ENCODE peak calls at places on chromosomes 2 and 18, in nine cellular contexts. W, C, E, G, J, V, U, M and H are unnamed samples.

GRCh38 chr2:149799296-149799695 is 211.7 kb upstream of the MMADHC start:
- DNase-seq in C (no peak), V (no peak), M (peak), J (peak), W (peak), G (no peak), U (no peak), E (peak), H (no peak)

GRCh38 chr2:147273106-147273505 is 571.7 kb upstream of the ACVR2A start:
- DNase-seq in U (no peak), W (peak), J (no peak), M (no peak), V (no peak), E (no peak), C (no peak), G (no peak), H (no peak)

GRCh38 chr2:148209598-148209997 is 188.7 kb downstream of the MBD5 start:
- DNase-seq in U (no peak), V (no peak), C (no peak), M (peak), G (no peak), J (no peak), E (no peak), W (no peak), H (no peak)

GRCh38 chr2:71276311-71277158 is 49.6 kb upstream of the PAIP2B start:
- DNase-seq in U (peak), J (peak), W (peak), M (peak), C (peak), E (peak), V (peak), G (peak), H (peak)

GRCh38 chr18:47175895-47176575 is at the start of gene IER3IP1:
- DNase-seq in G (peak), W (peak), U (peak), E (peak), C (peak), J (peak), V (peak), M (peak), H (peak)

GRCh38 chr2:179049546-179050311 is at the start of gene CCDC141:
- DNase-seq in E (no peak), W (no peak), G (no peak), J (no peak), U (no peak), M (no peak), V (no peak), C (no peak), H (no peak)

GRCh38 chr2:84946204-84947009 is 24.6 kb upstream of the KCMF1 start:
- DNase-seq in J (peak), M (no peak), U (no peak), E (peak), V (peak), G (peak), W (peak), C (no peak), H (peak)

GRCh38 chr2:72996152-72996502 is 75.4 kb downstream of the SFXN5 start:
- DNase-seq in E (no peak), C (no peak), U (no peak), W (no peak), M (no peak), V (no peak), G (peak), J (no peak), H (no peak)

GRCh38 chr2:179177694-179178093 is 86.9 kb downstream of the SESTD1 start:
- DNase-seq in M (no peak), J (no peak), G (no peak), E (no peak), W (no peak), U (no peak), C (no peak), V (no peak), H (no peak)

GRCh38 chr2:85602476-85603234 is at the start of gene TMEM150A:
- DNase-seq in C (peak), J (peak), U (peak), E (peak), M (no peak), G (peak), V (peak), W (peak), H (peak)

GRCh38 chr2:117760916-117761315 is 53.6 kb upstream of the DDX18 start:
- DNase-seq in G (no peak), E (no peak), M (no peak), U (no peak), J (no peak), C (no peak), W (no peak), V (no peak), H (no peak)

DNA sequence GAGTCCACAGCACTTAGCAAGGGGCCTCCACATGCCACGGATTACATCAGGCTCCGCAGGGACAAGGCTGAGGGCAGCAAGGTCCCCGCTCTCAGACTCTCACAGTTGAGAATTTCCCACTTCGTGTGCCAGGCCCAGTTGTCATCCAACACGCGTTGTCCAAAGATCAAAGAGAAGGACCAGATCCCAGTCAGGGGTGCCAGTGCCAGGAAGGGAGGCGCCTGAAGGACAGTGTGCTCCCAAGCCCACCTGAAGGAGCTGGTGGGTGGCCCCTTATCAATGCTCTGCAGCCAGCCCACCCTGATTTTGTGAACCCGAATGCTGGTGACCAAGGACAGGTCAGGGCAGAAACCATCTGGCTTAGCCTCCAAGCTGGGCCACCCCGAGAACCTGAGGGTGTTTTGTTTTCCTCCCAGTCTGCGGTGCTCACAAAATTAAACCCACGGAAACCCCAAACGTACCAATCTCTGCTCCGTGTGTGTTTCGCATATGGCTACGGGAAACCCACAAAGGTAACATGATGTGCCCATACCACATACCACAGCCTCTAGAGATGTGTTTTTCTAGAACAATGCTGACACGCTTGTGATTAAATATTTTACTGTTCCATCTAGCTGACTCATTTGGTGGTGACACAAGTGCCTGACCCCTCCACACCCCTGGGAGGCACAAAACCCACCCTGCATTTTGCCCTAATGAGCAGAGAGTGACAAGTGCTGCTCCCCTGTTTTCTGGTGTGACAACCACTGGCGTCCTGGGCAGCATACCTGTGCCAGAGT is 24.5 kb downstream of the CRACDL start:
- DNase-seq in U (no peak), W (peak), G (peak), E (peak), J (no peak), V (no peak), C (no peak), M (no peak), H (no peak)
- TF ChIP-seq CTCF in U (no peak), W (no peak), G (no peak), E (no peak), J (no peak), V (no peak), C (no peak), M (no peak), H (no peak)

GRCh38 chr2:40820319-40820718 is 368.4 kb upstream of the SLC8A1 start:
- DNase-seq in C (no peak), V (no peak), U (no peak), G (no peak), E (peak), W (no peak), M (no peak), J (no peak), H (no peak)
- TF ChIP-seq CTCF in C (no peak), V (no peak), U (no peak), G (no peak), E (peak), W (peak), M (no peak), J (no peak), H (no peak)

GRCh38 chr18:629303-630150 is 27.9 kb upstream of the TYMS start:
- DNase-seq in J (no peak), U (no peak), W (no peak), M (no peak), E (no peak), G (no peak), V (no peak), C (no peak), H (no peak)
- TF ChIP-seq CTCF in J (no peak), U (no peak), W (peak), M (peak), E (peak), G (no peak), V (no peak), C (peak), H (no peak)

GRCh38 chr2:102376052-102376591 is 20.5 kb downstream of the IL18R1 start:
- DNase-seq in J (no peak), G (no peak), U (no peak), M (no peak), W (no peak), V (no peak), E (no peak), C (no peak), H (no peak)
- TF ChIP-seq CTCF in J (no peak), G (no peak), U (no peak), M (no peak), W (no peak), V (no peak), E (no peak), C (no peak), H (no peak)

DNA sequence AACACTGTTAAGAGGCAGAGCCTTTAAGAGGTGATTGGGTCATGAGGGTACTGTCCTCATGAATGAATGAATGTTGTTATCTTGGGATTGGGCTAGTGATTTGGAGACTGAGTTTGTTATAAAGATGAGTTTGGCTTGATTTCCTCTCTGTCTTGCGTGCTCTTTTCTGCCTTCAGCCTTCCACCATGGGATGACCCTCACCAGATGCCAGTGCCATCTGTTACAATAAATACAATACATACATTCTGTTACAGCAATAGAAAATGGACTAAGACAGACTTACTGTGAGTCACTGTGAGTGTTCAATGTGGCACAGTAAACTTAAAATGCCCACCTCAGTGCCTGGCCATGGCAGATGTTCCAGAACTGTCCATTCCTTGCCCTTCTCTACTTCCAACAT is 95.0 kb upstream of the ZFP36L2 start:
- DNase-seq in E (no peak), W (no peak), C (no peak), G (no peak), U (no peak), V (no peak), M (no peak), J (no peak), H (no peak)
- TF ChIP-seq CTCF in E (no peak), W (no peak), C (no peak), G (no peak), U (no peak), V (no peak), M (no peak), J (no peak), H (no peak)

DNA sequence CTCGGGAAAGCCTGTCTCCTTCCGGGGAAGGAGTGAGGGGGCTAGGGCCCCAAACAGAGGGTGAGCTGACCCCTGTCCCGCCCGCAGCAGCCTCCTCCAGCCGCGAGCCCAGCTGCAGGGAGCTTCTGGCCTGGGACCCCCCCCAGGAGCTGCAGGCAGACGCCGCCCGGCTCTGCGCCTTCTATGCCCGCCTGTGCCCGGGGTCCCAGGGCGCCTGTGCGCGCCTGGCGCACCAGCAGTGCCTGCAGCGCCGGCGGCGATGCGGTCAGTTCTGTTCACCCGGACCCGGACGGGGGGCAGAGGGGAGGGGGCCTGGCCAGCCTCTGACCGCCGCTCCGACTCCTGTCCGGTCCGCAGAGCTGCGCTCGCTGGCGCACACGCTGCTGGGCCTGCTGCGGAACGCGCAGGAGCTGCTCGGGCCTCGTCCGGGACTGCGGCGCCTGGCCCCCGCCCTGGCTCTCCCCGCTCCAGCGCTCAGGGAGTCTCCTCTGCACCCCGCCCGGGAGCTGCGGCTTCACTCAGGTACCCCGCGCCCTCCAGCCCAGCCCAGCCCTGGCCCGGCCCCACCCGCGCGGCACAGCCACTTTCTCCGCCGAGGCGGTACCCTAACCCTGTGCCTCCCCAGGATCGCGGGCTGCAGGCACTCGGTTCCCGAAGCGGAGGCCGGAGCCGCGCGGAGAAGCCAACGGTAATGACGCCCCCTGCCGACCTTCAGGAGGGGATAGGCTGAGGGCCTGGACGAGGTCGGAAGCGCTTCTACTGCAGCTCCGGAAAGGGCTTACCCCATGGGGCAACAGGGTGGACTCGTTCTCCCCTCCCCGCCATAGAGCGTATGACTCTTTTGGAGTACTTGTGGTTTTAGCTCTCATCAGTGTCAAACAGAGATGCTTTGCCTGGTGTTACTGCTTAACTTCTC is 2.0 kb upstream of the CHRND start:
- DNase-seq in M (no peak), W (peak), U (peak), G (no peak), E (peak), C (peak), J (peak), V (peak), H (no peak)
- TF ChIP-seq CTCF in M (peak), W (peak), U (peak), G (no peak), E (no peak), C (peak), J (no peak), V (no peak), H (no peak)

GRCh38 chr2:27050281-27050995 is 1.0 kb upstream of the AGBL5 start:
- DNase-seq in G (peak), M (peak), W (peak), E (peak), C (peak), J (peak), U (peak), V (peak), H (peak)
- TF ChIP-seq CTCF in G (peak), M (peak), W (peak), E (peak), C (peak), J (peak), U (peak), V (peak), H (no peak)

GRCh38 chr2:199977984-199978415 is 22.6 kb downstream of the MAIP1 start:
- DNase-seq in U (no peak), M (no peak), J (peak), G (no peak), C (no peak), V (peak), E (peak), W (peak), H (no peak)

GRCh38 chr2:199975297-199975895 is 20.0 kb downstream of the MAIP1 start:
- DNase-seq in M (no peak), C (no peak), W (no peak), V (no peak), U (no peak), G (no peak), J (no peak), E (peak), H (no peak)

GRCh38 chr2:199972088-199972626 is 16.8 kb downstream of the MAIP1 start:
- DNase-seq in J (no peak), W (no peak), U (no peak), M (no peak), G (no peak), V (no peak), C (no peak), E (no peak), H (no peak)

GRCh38 chr2:199968126-199968525 is 12.7 kb downstream of the MAIP1 start:
- DNase-seq in G (no peak), V (no peak), E (no peak), C (no peak), W (no peak), J (no peak), U (no peak), M (no peak), H (no peak)

DNA sequence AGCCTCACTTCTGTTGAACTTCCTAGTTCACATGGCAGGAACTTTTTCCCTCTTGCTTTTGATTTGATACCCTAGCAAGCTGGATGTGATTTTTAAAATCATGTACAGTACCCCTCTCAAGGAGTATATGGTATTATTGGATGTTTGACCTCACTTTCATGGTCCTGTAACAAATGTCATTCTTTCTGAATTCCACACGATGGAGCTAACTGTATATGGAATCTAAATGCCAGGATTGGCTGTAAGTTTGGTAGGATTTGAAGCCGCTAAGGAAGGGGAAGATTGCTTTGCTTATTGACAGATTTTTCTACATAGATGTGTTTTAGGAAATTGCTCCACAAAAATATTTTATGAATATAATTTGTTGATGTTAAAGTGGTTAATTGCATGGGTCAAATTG is 18.3 kb downstream of the MAIP1 start:
- DNase-seq in C (no peak), J (peak), W (no peak), E (peak), G (no peak), M (no peak), V (no peak), U (no peak), H (no peak)
- TF ChIP-seq CTCF in C (peak), J (peak), W (peak), E (peak), G (peak), M (peak), V (peak), U (peak), H (no peak)

DNA sequence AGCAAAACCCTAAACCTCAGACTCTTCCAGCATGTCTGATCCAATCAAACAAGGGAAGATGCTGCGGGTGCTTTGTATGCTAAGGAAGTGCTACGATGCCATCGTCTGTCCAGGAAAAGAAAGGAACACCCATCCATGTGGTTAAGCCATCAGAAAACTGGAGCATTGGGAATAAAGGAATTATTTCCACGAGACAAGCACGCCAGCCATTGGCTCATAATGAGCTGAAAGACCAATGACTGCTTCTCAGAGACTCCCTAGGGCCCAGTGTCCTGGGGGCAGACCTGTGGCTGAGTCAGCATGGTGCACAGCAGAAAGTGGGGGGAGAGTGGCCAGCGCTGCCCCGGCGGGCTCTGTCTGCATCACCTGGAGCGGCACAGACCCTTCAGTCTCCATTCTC is 66.0 kb upstream of the AFF3 start:
- DNase-seq in C (no peak), E (no peak), W (no peak), U (no peak), M (no peak), J (peak), G (no peak), V (no peak), H (no peak)
- TF ChIP-seq CTCF in C (no peak), E (no peak), W (no peak), U (no peak), M (no peak), J (peak), G (no peak), V (no peak), H (no peak)